ENCODE peak calls at places on chromosomes 12 and 14, in ten cellular contexts. V is AG10803, E is OCI-LY7, R is tibial artery, A is HCT116, P is uterus, F is astrocyte of the spinal cord, B is astrocyte of the cerebellum, G is GM12878, Z is Caco-2. U is an unnamed sample.

GRCh38 chr12:106285993-106286392 is 16.5 kb upstream of the TCP11L2 start:
- DNase-seq in R (no peak), E (peak; percentile 54), A (no peak), G (no peak), V (no peak), F (no peak), B (no peak), P (no peak), Z (no peak), U (no peak)

GRCh38 chr14:39217214-39217879 is 16.4 kb upstream of the MIA2 start:
- DNase-seq in Z (no peak), E (no peak), R (no peak), A (peak; percentile 79), P (no peak), F (no peak), B (no peak), V (no peak), G (no peak), U (no peak)

GRCh38 chr12:27620121-27620520 is 76.1 kb upstream of the REP15 start:
- DNase-seq in F (no peak), B (no peak), A (no peak), E (no peak), P (no peak), V (no peak), Z (no peak), R (no peak), G (no peak), U (no peak)

GRCh38 chr12:44253338-44253856 is 417.5 kb downstream of the TMEM117 start:
- DNase-seq in R (no peak), V (no peak), A (no peak), Z (no peak), G (no peak), F (no peak), B (no peak), P (no peak), E (no peak), U (no peak)

GRCh38 chr12:17060260-17060659 is 454.3 kb upstream of the LMO3 start:
- DNase-seq in G (no peak), Z (no peak), V (no peak), R (no peak), E (no peak), F (no peak), P (no peak), A (no peak), B (no peak), U (no peak)

GRCh38 chr12:21129906-21130305 is 1.1 kb upstream of the SLCO1B1 start:
- DNase-seq in F (peak; percentile 12), E (no peak), V (no peak), R (no peak), Z (no peak), P (no peak), A (no peak), B (peak; percentile 36), G (no peak), U (peak; percentile 43)

GRCh38 chr14:89531661-89532335 is 114.8 kb upstream of the FOXN3 start:
- DNase-seq in B (no peak), Z (no peak), F (no peak), V (no peak), A (no peak), G (no peak), P (no peak), E (no peak), R (no peak), U (no peak)

GRCh38 chr12:132284618-132285310 is 44.6 kb downstream of the GALNT9 start:
- DNase-seq in R (no peak), E (no peak), A (no peak), Z (no peak), G (no peak), P (no peak), B (no peak), F (no peak), V (no peak), U (no peak)

GRCh38 chr12:96447256-96447655 is 42.1 kb upstream of the CFAP54 start:
- DNase-seq in E (no peak), B (no peak), G (no peak), P (no peak), F (no peak), R (no peak), A (no peak), V (no peak), Z (no peak), U (no peak)

GRCh38 chr12:59744564-59744963 is 148.7 kb downstream of the SLC16A7 start:
- DNase-seq in G (no peak), V (no peak), E (no peak), B (no peak), P (no peak), F (no peak), R (no peak), Z (no peak), A (no peak), U (no peak)

GRCh38 chr12:123131291-123131831 is 19.5 kb downstream of the PITPNM2 start:
- DNase-seq in B (no peak), Z (no peak), G (no peak), E (no peak), V (peak; percentile 64), R (no peak), F (no peak), A (no peak), P (no peak), U (no peak)

GRCh38 chr14:64692597-64693350 is 11.4 kb upstream of the PLEKHG3 start:
- DNase-seq in A (no peak), Z (no peak), P (peak; percentile 28), V (no peak), G (no peak), B (no peak), F (no peak), E (no peak), R (no peak), U (no peak)

GRCh38 chr12:27966870-27967269 is 5.7 kb downstream of the PTHLH start:
- DNase-seq in P (no peak), B (peak; percentile 91), F (peak; percentile 97), G (no peak), R (no peak), E (no peak), A (peak; percentile 82), Z (peak; percentile 19), V (peak; percentile 94), U (peak; percentile 98)

GRCh38 chr14:99995700-99996356 is 69.4 kb upstream of the EVL start:
- DNase-seq in A (peak; percentile 54), P (peak; percentile 44), B (no peak), Z (peak; percentile 65), E (peak; percentile 89), G (peak; percentile 89), V (peak; percentile 50), F (peak; percentile 42), R (peak; percentile 75), U (peak; percentile 59)

GRCh38 chr12:53204351-53204750 is 2.7 kb downstream of the ITGB7 start:
- DNase-seq in F (no peak), G (no peak), P (no peak), E (no peak), R (no peak), B (no peak), A (no peak), Z (no peak), V (no peak), U (no peak)

GRCh38 chr14:32510815-32511214 is 181.7 kb downstream of the AKAP6 start:
- DNase-seq in P (no peak), V (no peak), F (peak; percentile 6), A (no peak), G (no peak), E (no peak), Z (no peak), R (no peak), B (no peak), U (no peak)

GRCh38 chr14:86604546-86604945 is 1074.6 kb downstream of the FLRT2 start:
- DNase-seq in A (no peak), G (no peak), E (no peak), R (no peak), Z (no peak), P (no peak), B (no peak), V (peak; percentile 2), F (peak; percentile 1), U (no peak)

GRCh38 chr14:36661506-36662257 is at the start of gene PAX9:
- DNase-seq in A (peak; percentile 81), V (peak; percentile 80), F (peak; percentile 74), E (peak; percentile 90), P (no peak), R (peak; percentile 77), Z (peak; percentile 95), G (peak; percentile 23), B (peak; percentile 18), U (peak; percentile 46)

GRCh38 chr12:79848321-79848720 is 86.6 kb downstream of the PPP1R12A start:
- DNase-seq in P (no peak), V (no peak), G (no peak), Z (no peak), A (no peak), E (no peak), F (peak; percentile 11), R (no peak), B (no peak), U (no peak)

GRCh38 chr14:38208825-38209562 is 1.3 kb downstream of the SSTR1 start:
- DNase-seq in Z (peak; percentile 85), B (no peak), F (peak; percentile 23), V (peak; percentile 83), E (no peak), G (no peak), R (peak; percentile 23), A (no peak), P (no peak), U (peak; percentile 17)
- H3K4me3 ChIP-seq in Z (peak overlapping the region; percentile 49), B (peak overlapping the region; percentile 41), F (peak overlapping the region; percentile 27), V (peak overlapping the region; percentile 85), E (no peak overlapping the region), G (no peak overlapping the region), R (peak overlapping the region; percentile 55), A (no peak overlapping the region), P (peak overlapping the region; percentile 29), U (peak overlapping the region; percentile 44)

GRCh38 chr12:94872007-94872653 is 131.4 kb downstream of the NDUFA12 start:
- DNase-seq in A (no peak), Z (no peak), P (no peak), V (no peak), F (no peak), R (no peak), E (no peak), G (no peak), B (no peak), U (no peak)
- H3K4me3 ChIP-seq in A (no peak overlapping the region), Z (no peak overlapping the region), P (no peak overlapping the region), V (no peak overlapping the region), F (no peak overlapping the region), R (no peak overlapping the region), E (peak overlapping the region; percentile 60), G (peak overlapping the region; percentile 92), B (no peak overlapping the region), U (no peak overlapping the region)

DNA sequence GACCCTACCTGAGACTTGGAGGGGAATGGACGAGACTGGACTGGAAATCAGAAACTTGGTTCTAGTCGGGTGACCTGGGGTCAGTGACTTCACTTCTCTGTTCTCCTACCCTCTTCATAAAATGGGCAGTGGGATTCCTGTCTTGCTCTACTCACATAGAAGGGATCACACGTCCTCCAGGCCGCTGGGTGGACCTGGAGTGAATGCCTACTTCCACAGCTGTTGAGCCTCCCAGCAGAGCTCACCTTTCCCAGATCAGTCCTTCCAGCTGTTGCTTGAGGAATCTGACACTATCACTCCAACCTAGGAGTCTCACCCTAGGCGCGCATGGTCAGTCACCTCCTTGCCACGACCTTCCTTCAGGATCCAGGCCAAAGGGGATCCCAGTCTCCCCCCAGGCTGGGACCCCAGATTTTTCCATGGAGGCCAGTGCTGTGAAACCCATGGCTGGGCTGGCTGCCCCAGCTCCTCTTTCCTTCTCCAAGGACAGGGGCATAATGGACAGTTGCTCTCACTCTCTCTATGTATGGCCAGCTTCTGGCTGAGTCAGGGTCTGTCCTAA is 641 bp downstream of the ACVRL1 start:
- DNase-seq in A (no peak), P (no peak), R (peak; percentile 7), F (no peak), V (no peak), B (no peak), Z (no peak), E (no peak), G (no peak), U (no peak)
- H3K4me3 ChIP-seq in A (no peak overlapping the region), P (peak overlapping the region; percentile 46), R (peak overlapping the region; percentile 56), F (peak overlapping the region; percentile 35), V (peak overlapping the region; percentile 79), B (peak overlapping the region; percentile 40), Z (no peak overlapping the region), E (no peak overlapping the region), G (no peak overlapping the region), U (peak overlapping the region; percentile 73)

GRCh38 chr12:4270016-4270669 is 3.4 kb upstream of the CCND2 start:
- DNase-seq in P (no peak), E (no peak), F (no peak), B (no peak), G (no peak), V (no peak), A (no peak), R (no peak), Z (no peak), U (no peak)
- H3K4me3 ChIP-seq in P (peak overlapping the region; percentile 47), E (peak overlapping the region; percentile 63), F (no peak overlapping the region), B (no peak overlapping the region), G (peak overlapping the region; percentile 70), V (no peak overlapping the region), A (no peak overlapping the region), R (peak overlapping the region; percentile 86), Z (peak overlapping the region; percentile 39), U (no peak overlapping the region)